ENCODE peak calls at places on chromosomes 7 and 10, in nine cellular contexts. U is HFF-Myc, N is T-helper 1 cell, O is colonic mucosa, Q is iris pigment epithelial cell, H is NCI-H146, J is hypothalamus, Z is nephron progenitor cell, I is A549. F is an unnamed sample.

GRCh38 chr10:30647089-30647488 is 17.5 kb upstream of the LYZL2 start:
- DNase-seq in U (no peak), N (no peak), O (no peak), Q (no peak), H (no peak), J (no peak), Z (no peak), I (no peak), F (no peak)

GRCh38 chr10:43218206-43218950 is 48.5 kb downstream of the RASGEF1A start:
- DNase-seq in U (no peak), N (no peak), O (no peak), Q (peak; percentile 6), H (peak; percentile 14), J (peak; percentile 39), Z (no peak), I (no peak), F (no peak)

GRCh38 chr10:36367362-36367761 is 725.3 kb upstream of the FZD8 start:
- DNase-seq in U (no peak), N (no peak), O (no peak), Q (no peak), H (no peak), J (no peak), Z (no peak), I (no peak), F (no peak)

GRCh38 chr10:131310904-131311660 is 439 bp downstream of the TCERG1L start:
- DNase-seq in U (no peak), N (no peak), O (no peak), Q (no peak), H (peak; percentile 48), J (no peak), Z (peak; percentile 65), I (no peak), F (no peak)

GRCh38 chr7:27179503-27180430 is 5.3 kb downstream of the HOXA11 start:
- DNase-seq in U (no peak), N (peak; percentile 37), O (peak; percentile 90), Q (peak; percentile 27), H (no peak), J (no peak), Z (peak; percentile 88), I (peak; percentile 95), F (peak; percentile 68)

GRCh38 chr7:67564978-67565377 is 568.3 kb downstream of the TYW1 start:
- DNase-seq in U (no peak), N (no peak), O (no peak), Q (no peak), H (no peak), J (no peak), Z (no peak), I (no peak), F (no peak)

GRCh38 chr10:373516-374309 is 238.5 kb downstream of the ZMYND11 start:
- DNase-seq in U (peak; percentile 74), N (no peak), O (no peak), Q (peak; percentile 81), H (peak; percentile 89), J (no peak), Z (no peak), I (no peak), F (peak; percentile 35)

GRCh38 chr10:121288011-121288410 is 310.2 kb downstream of the FGFR2 start:
- DNase-seq in U (no peak), N (no peak), O (no peak), Q (no peak), H (peak; percentile 20), J (no peak), Z (no peak), I (no peak), F (no peak)

GRCh38 chr7:101555269-101555920 is 73.7 kb downstream of the MYL10 start:
- DNase-seq in U (no peak), N (no peak), O (no peak), Q (no peak), H (no peak), J (no peak), Z (no peak), I (no peak), F (no peak)

GRCh38 chr10:36251068-36251467 is 609.0 kb upstream of the FZD8 start:
- DNase-seq in U (no peak), N (no peak), O (no peak), Q (no peak), H (no peak), J (no peak), Z (no peak), I (no peak), F (no peak)

GRCh38 chr7:105800849-105801534 is 75.4 kb downstream of the ATXN7L1 start:
- DNase-seq in U (no peak), N (no peak), O (no peak), Q (no peak), H (no peak), J (no peak), Z (no peak), I (no peak), F (no peak)